ENCODE peak calls at places on chromosome 9, in ten cellular contexts. S is amniotic stem cell; W is DMS153; Z is tibial artery; I is activated CD8-positive, alpha-beta memory T cell treated with anti-CD3 and anti-CD28 coated beads, Interleukin-2, amount 10 ng/mL, durations not matched to agents 7 days and 5 days; F is iris pigment epithelial cell; R is EL; H is HEK293T; N is CD8-positive, alpha-beta T cell; U is GM04504. K is an unnamed sample.

GRCh38 chr9:101458955-101459631 is 23.5 kb upstream of the ALDOB start:
- DNase-seq in W (peak; percentile 81), S (peak; percentile 46), H (peak; percentile 63), F (peak; percentile 85), Z (no peak), U (peak; percentile 63), I (no peak), R (peak; percentile 84), N (no peak), K (peak; percentile 78)

GRCh38 chr9:115262952-115263351 is 145.0 kb upstream of the TNC start:
- DNase-seq in F (no peak), W (peak; percentile 55), H (no peak), U (no peak), S (no peak), Z (no peak), I (no peak), N (no peak), R (peak; percentile 63), K (peak; percentile 23)

GRCh38 chr9:79057576-79057975 is 514.2 kb upstream of the TLE4 start:
- DNase-seq in H (no peak), F (peak; percentile 55), U (peak; percentile 18), I (no peak), W (no peak), N (no peak), Z (no peak), S (peak; percentile 15), R (no peak), K (no peak)

GRCh38 chr9:81083821-81084512 is 605.4 kb downstream of the TLE1 start:
- DNase-seq in F (peak; percentile 76), S (peak; percentile 35), W (no peak), I (no peak), Z (no peak), U (peak; percentile 22), H (no peak), R (peak; percentile 75), N (no peak), K (peak; percentile 62)

GRCh38 chr9:104992696-104993095 is 64.7 kb upstream of the ABCA1 start:
- DNase-seq in S (no peak), U (no peak), H (no peak), W (no peak), N (no peak), I (no peak), Z (no peak), F (peak; percentile 56), R (peak; percentile 46), K (peak; percentile 53)

GRCh38 chr9:37144762-37145161 is 24.4 kb downstream of the ZCCHC7 start:
- DNase-seq in Z (no peak), S (no peak), I (no peak), N (no peak), U (no peak), R (peak; percentile 65), F (peak; percentile 27), H (no peak), W (no peak), K (peak; percentile 42)

GRCh38 chr9:86580688-86581087 is 226.5 kb upstream of the TUT7 start:
- DNase-seq in R (no peak), S (no peak), I (no peak), Z (no peak), F (no peak), U (no peak), N (no peak), H (no peak), W (no peak), K (peak; percentile 26)

GRCh38 chr9:136291306-136292025 is 12.4 kb downstream of the CCDC187 start:
- DNase-seq in S (no peak), U (no peak), H (no peak), F (no peak), W (no peak), Z (no peak), N (no peak), R (no peak), I (no peak), K (no peak)

GRCh38 chr9:87372401-87372851 is 125.2 kb upstream of the DAPK1 start:
- DNase-seq in H (no peak), R (no peak), Z (no peak), S (no peak), W (no peak), I (no peak), N (no peak), F (no peak), U (no peak), K (no peak)

GRCh38 chr9:133857639-133858038 is 119.5 kb upstream of the SARDH start:
- DNase-seq in H (no peak), I (no peak), U (no peak), F (no peak), Z (no peak), S (no peak), R (no peak), W (no peak), N (no peak), K (no peak)

GRCh38 chr9:93642961-93643360 is 66.6 kb downstream of the PHF2 start:
- DNase-seq in I (no peak), F (peak; percentile 88), H (no peak), Z (peak; percentile 15), N (no peak), U (peak; percentile 58), W (no peak), S (no peak), R (peak; percentile 84), K (peak; percentile 81)

GRCh38 chr9:19926774-19927173 is 137.9 kb upstream of the SLC24A2 start:
- DNase-seq in H (no peak), F (no peak), I (no peak), S (no peak), R (no peak), Z (no peak), W (no peak), U (no peak), N (no peak), K (no peak)

GRCh38 chr9:115132648-115133047 is 14.7 kb upstream of the TNC start:
- DNase-seq in Z (no peak), F (peak; percentile 40), N (no peak), I (no peak), R (no peak), H (peak; percentile 7), W (no peak), U (no peak), S (no peak), K (peak; percentile 90)

GRCh38 chr9:34995288-34996060 is 5.9 kb downstream of the DNAJB5 start:
- DNase-seq in R (no peak), I (no peak), Z (no peak), N (no peak), F (peak; percentile 79), S (no peak), H (no peak), W (no peak), U (no peak), K (peak; percentile 80)

GRCh38 chr9:95431286-95431685 is 85.5 kb downstream of the PTCH1 start:
- DNase-seq in Z (no peak), U (no peak), S (no peak), W (no peak), H (no peak), R (no peak), N (no peak), F (no peak), I (no peak), K (no peak)

GRCh38 chr9:114677418-114677817 is 4.6 kb downstream of the TEX48 start:
- DNase-seq in W (peak; percentile 77), I (no peak), N (no peak), H (no peak), Z (no peak), R (peak; percentile 100), F (peak; percentile 100), U (peak; percentile 99), S (peak; percentile 99), K (peak; percentile 100)

GRCh38 chr9:22446589-22446949 is at the start of gene DMRTA1:
- DNase-seq in N (no peak), S (peak; percentile 45), H (peak; percentile 77), Z (peak; percentile 89), U (no peak), R (peak; percentile 71), I (no peak), F (peak; percentile 77), W (peak; percentile 54), K (peak; percentile 48)

GRCh38 chr9:135048046-135048757 is 39.3 kb upstream of the OLFM1 start:
- DNase-seq in W (no peak), I (no peak), Z (peak; percentile 27), U (no peak), H (no peak), S (no peak), F (no peak), R (no peak), N (no peak), K (no peak)

GRCh38 chr9:31336391-31336790 is 1048.1 kb upstream of the ACO1 start:
- DNase-seq in N (no peak), W (no peak), H (no peak), S (no peak), F (no peak), I (no peak), Z (no peak), R (no peak), U (no peak), K (no peak)

GRCh38 chr9:124941689-124942561 is 1.0 kb upstream of the GOLGA1 start:
- DNase-seq in H (peak; percentile 12), N (peak; percentile 75), I (peak; percentile 86), U (no peak), Z (peak; percentile 75), S (no peak), R (peak; percentile 61), W (peak; percentile 4), F (peak; percentile 67), K (peak; percentile 53)

GRCh38 chr9:95696701-95697100 is 178.8 kb upstream of the ERCC6L2 start:
- DNase-seq in Z (no peak), H (no peak), S (no peak), N (no peak), W (no peak), I (no peak), R (no peak), U (no peak), F (no peak), K (no peak)

GRCh38 chr9:115369322-115369957 is 251.5 kb upstream of the TNC start:
- DNase-seq in R (peak; percentile 23), S (no peak), H (no peak), Z (no peak), F (peak; percentile 90), I (no peak), N (no peak), U (peak; percentile 53), W (peak; percentile 27), K (peak; percentile 87)

GRCh38 chr9:34417734-34418133 is 40.6 kb downstream of the FAM219A start:
- DNase-seq in Z (no peak), R (no peak), H (no peak), N (no peak), U (no peak), S (no peak), W (peak; percentile 52), F (no peak), I (no peak), K (no peak)